ENCODE peak calls at places on chromosomes 11 and 22, in four cellular contexts. Q is adrenal gland, B is ovary, L is WTC11. Z is an unnamed sample.

GRCh38 chr11:129144256-129144655 is 47.9 kb downstream of the ARHGAP32 start:
- DNase-seq in Q (no peak), B (no peak), L (no peak), Z (no peak)

GRCh38 chr11:115545811-115546210 is 41.6 kb upstream of the CADM1 start:
- DNase-seq in Q (no peak), B (no peak), L (no peak), Z (no peak)

GRCh38 chr11:128663824-128664223 is 30.0 kb upstream of the FLI1 start:
- DNase-seq in Q (no peak), B (no peak), L (no peak), Z (no peak)

GRCh38 chr22:38718414-38718813 is 12.7 kb downstream of the GTPBP1 start:
- DNase-seq in Q (peak), B (peak), L (peak), Z (no peak)

GRCh38 chr11:48001438-48002021 is 21.2 kb downstream of the PTPRJ start:
- DNase-seq in Q (no peak), B (no peak), L (no peak), Z (no peak)

GRCh38 chr11:587978-588380 is 11.7 kb downstream of the PHRF1 start:
- DNase-seq in Q (peak), B (peak), L (no peak), Z (peak)

GRCh38 chr11:35114901-35115687 is 23.9 kb upstream of the CD44 start:
- DNase-seq in Q (no peak), B (no peak), L (no peak), Z (peak)

GRCh38 chr11:41382927-41383326 is 76.5 kb downstream of the LRRC4C start:
- DNase-seq in Q (peak), B (no peak), L (no peak), Z (no peak)

GRCh38 chr11:1701041-1701807 is 4.2 kb downstream of the KRTAP5-6 start:
- DNase-seq in Q (no peak), B (no peak), L (no peak), Z (no peak)

GRCh38 chr22:28759861-28760560 is 12.5 kb upstream of the CCDC117 start:
- DNase-seq in Q (no peak), B (no peak), L (peak), Z (no peak)

GRCh38 chr22:40147388-40148176 is 30.1 kb upstream of the TNRC6B start:
- DNase-seq in Q (no peak), B (no peak), L (peak), Z (no peak)

GRCh38 chr22:33302049-33302545 is 243.9 kb upstream of the SYN3 start:
- DNase-seq in Q (peak), B (peak), L (peak), Z (no peak)

GRCh38 chr22:26481112-26481693 is 2.4 kb downstream of the HPS4 start:
- DNase-seq in Q (no peak), B (no peak), L (no peak), Z (no peak)

GRCh38 chr11:31850365-31850764 is 39.2 kb upstream of the PAX6 start:
- DNase-seq in Q (no peak), B (no peak), L (no peak), Z (no peak)

GRCh38 chr22:24553597-24554315 is 1.2 kb downstream of the GUCD1 start:
- DNase-seq in Q (peak), B (peak), L (no peak), Z (no peak)

GRCh38 chr22:27420817-27421361 is 380.7 kb downstream of the MN1 start:
- DNase-seq in Q (peak), B (peak), L (no peak), Z (no peak)

GRCh38 chr22:43753718-43754117 is 58.4 kb downstream of the EFCAB6 start:
- DNase-seq in Q (no peak), B (no peak), L (no peak), Z (no peak)

GRCh38 chr22:39477542-39477941 is 20.7 kb downstream of the MGAT3 start:
- DNase-seq in Q (no peak), B (no peak), L (no peak), Z (no peak)

GRCh38 chr11:34627197-34627596 is 6.3 kb downstream of the EHF start:
- DNase-seq in Q (no peak), B (no peak), L (no peak), Z (no peak)

GRCh38 chr11:73995731-73996130 is 13.1 kb upstream of the UCP2 start:
- DNase-seq in Q (no peak), B (no peak), L (no peak), Z (peak)

GRCh38 chr11:72238492-72239295 is 5.3 kb downstream of the PHOX2A start:
- DNase-seq in Q (no peak), B (no peak), L (peak), Z (no peak)

DNA sequence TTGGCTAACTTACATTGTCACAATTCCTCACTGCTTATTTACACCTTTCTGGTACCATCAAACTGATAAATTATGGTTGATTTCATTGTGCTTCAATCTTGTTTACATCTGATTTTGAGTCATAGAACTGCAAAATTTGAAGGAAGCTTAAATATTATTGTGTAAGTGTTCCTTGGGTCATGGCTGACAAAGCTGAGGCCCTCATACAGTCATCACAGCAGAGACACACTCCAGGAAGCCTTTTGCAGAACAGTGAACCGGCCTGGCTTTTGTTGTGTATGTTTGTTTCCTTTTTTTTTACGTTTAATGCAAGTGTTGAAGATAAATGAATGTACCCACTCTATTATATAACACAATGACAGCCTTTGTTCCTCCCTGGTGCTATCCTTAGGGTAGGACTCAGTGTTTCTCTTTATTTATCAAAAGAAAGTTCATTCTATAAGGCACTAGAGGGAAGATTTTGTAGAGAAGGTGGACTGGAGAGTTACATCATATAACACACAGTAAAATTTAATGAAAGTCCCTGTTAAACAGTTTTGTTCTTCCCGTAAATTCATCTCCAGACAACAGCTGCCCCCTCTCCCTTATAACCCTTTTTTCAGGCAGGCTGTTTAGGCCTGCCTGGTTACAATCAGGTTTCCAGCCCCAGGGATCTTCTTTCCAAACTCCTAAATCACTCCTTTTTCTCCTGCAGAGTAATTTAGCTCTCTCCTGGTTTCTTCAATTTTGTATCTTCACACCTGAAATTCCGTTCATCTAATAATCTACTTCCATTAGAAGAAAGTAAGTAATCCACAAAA is 34.3 kb upstream of the CSTF3 start:
- DNase-seq in Q (no peak), B (no peak), L (no peak), Z (peak)
- TF ChIP-seq CTCF in Q (no peak), B (no peak), L (no peak), Z (no peak)

GRCh38 chr11:126329644-126330200 is 25.8 kb upstream of the ST3GAL4 start:
- DNase-seq in Q (peak), B (peak), L (no peak), Z (peak)
- TF ChIP-seq CTCF in Q (no peak), B (no peak), L (no peak), Z (no peak)

GRCh38 chr22:22813126-22814075 is 74.2 kb upstream of the IGLL5 start:
- DNase-seq in Q (no peak), B (no peak), L (no peak), Z (no peak)

GRCh38 chr22:22812031-22812905 is 75.3 kb upstream of the IGLL5 start:
- DNase-seq in Q (no peak), B (no peak), L (no peak), Z (no peak)

GRCh38 chr22:22810471-22810870 is 77.1 kb upstream of the IGLL5 start:
- DNase-seq in Q (no peak), B (no peak), L (no peak), Z (no peak)

GRCh38 chr22:22811016-22812009 is 76.3 kb upstream of the IGLL5 start:
- DNase-seq in Q (no peak), B (no peak), L (no peak), Z (no peak)

GRCh38 chr22:22810018-22810427 is 77.6 kb upstream of the IGLL5 start:
- DNase-seq in Q (peak), B (peak), L (peak), Z (peak)
- TF ChIP-seq CTCF in Q (peak), B (no peak), L (peak), Z (peak)

GRCh38 chr22:20268350-20269012 is 363 bp upstream of the RTN4R start:
- DNase-seq in Q (peak), B (peak), L (peak), Z (no peak)
- TF ChIP-seq CTCF in Q (peak), B (peak), L (peak), Z (peak)

GRCh38 chr11:82174610-82175009 is 559.1 kb downstream of the FAM181B start:
- DNase-seq in Q (no peak), B (no peak), L (peak), Z (no peak)
- TF ChIP-seq CTCF in Q (peak), B (no peak), L (peak), Z (peak)

GRCh38 chr11:3981084-3981633 is 113.4 kb upstream of the RRM1 start:
- DNase-seq in Q (peak), B (no peak), L (no peak), Z (no peak)

GRCh38 chr11:3986301-3986700 is 108.3 kb upstream of the RRM1 start:
- DNase-seq in Q (no peak), B (no peak), L (no peak), Z (no peak)

GRCh38 chr11:3983101-3983500 is 111.5 kb upstream of the RRM1 start:
- DNase-seq in Q (no peak), B (no peak), L (no peak), Z (no peak)

GRCh38 chr11:3982431-3982830 is 112.2 kb upstream of the RRM1 start:
- DNase-seq in Q (no peak), B (no peak), L (no peak), Z (no peak)

GRCh38 chr11:3984896-3985295 is 109.7 kb upstream of the RRM1 start:
- DNase-seq in Q (no peak), B (peak), L (peak), Z (no peak)
- TF ChIP-seq CTCF in Q (no peak), B (no peak), L (no peak), Z (no peak)

GRCh38 chr11:126148317-126148716 is 63.1 kb downstream of the RPUSD4 start:
- DNase-seq in Q (no peak), B (peak), L (no peak), Z (no peak)

GRCh38 chr11:126150256-126150655 is 61.2 kb downstream of the RPUSD4 start:
- DNase-seq in Q (no peak), B (no peak), L (no peak), Z (no peak)

GRCh38 chr11:126147268-126148111 is 64.0 kb downstream of the RPUSD4 start:
- DNase-seq in Q (no peak), B (peak), L (no peak), Z (no peak)

GRCh38 chr11:126152152-126152551 is 59.3 kb downstream of the RPUSD4 start:
- DNase-seq in Q (no peak), B (no peak), L (no peak), Z (no peak)

GRCh38 chr11:126149759-126150236 is 61.7 kb downstream of the RPUSD4 start:
- DNase-seq in Q (no peak), B (peak), L (no peak), Z (no peak)
- TF ChIP-seq CTCF in Q (no peak), B (no peak), L (no peak), Z (no peak)

Z was measured in CD14-positive monocyte.